ENCODE peak calls at places on chromosomes 1 and 21, in four cellular contexts. One of them, this sample, is unnamed.

GRCh38 chr1:35894183-35894582 is 11.2 kb downstream of the AGO1 start:
- DNase-seq in K562: peak
- DNase-seq in HepG2: no peak
- DNase-seq in Panc1: no peak
- DNase-seq in this sample: no peak

GRCh38 chr21:36783612-36784383 is 84.9 kb downstream of the SIM2 start:
- DNase-seq in K562: no peak
- DNase-seq in Panc1: no peak
- DNase-seq in HepG2: peak
- DNase-seq in this sample: peak

GRCh38 chr21:45844181-45844580 is 137.4 kb upstream of the COL6A1 start:
- DNase-seq in HepG2: no peak
- DNase-seq in K562: no peak
- DNase-seq in Panc1: no peak
- DNase-seq in this sample: no peak

GRCh38 chr1:30524840-30525617 is 198.4 kb downstream of the MATN1 start:
- DNase-seq in K562: no peak
- DNase-seq in Panc1: no peak
- DNase-seq in HepG2: no peak
- DNase-seq in this sample: no peak

GRCh38 chr1:7455796-7456568 is 315.1 kb upstream of the VAMP3 start:
- DNase-seq in HepG2: no peak
- DNase-seq in Panc1: no peak
- DNase-seq in K562: no peak
- DNase-seq in this sample: no peak

GRCh38 chr1:29344336-29344735 is 108.0 kb downstream of the PTPRU start:
- DNase-seq in HepG2: no peak
- DNase-seq in Panc1: no peak
- DNase-seq in K562: no peak
- DNase-seq in this sample: no peak

GRCh38 chr21:41967708-41968107 is 13.9 kb upstream of the C2CD2 start:
- DNase-seq in Panc1: no peak
- DNase-seq in HepG2: no peak
- DNase-seq in K562: no peak
- DNase-seq in this sample: no peak

GRCh38 chr1:17745564-17745955 is 9.6 kb upstream of the ACTL8 start:
- DNase-seq in K562: no peak
- DNase-seq in HepG2: no peak
- DNase-seq in Panc1: no peak
- DNase-seq in this sample: no peak

GRCh38 chr1:48077860-48078259 is 80.7 kb upstream of the TRABD2B start:
- DNase-seq in HepG2: no peak
- DNase-seq in Panc1: no peak
- DNase-seq in K562: no peak
- DNase-seq in this sample: no peak

GRCh38 chr1:48080343-48081255 is 83.4 kb upstream of the TRABD2B start:
- DNase-seq in HepG2: no peak
- DNase-seq in Panc1: no peak
- DNase-seq in K562: no peak
- DNase-seq in this sample: no peak

GRCh38 chr1:48084826-48085225 is 87.6 kb upstream of the TRABD2B start:
- DNase-seq in Panc1: no peak
- DNase-seq in HepG2: no peak
- DNase-seq in K562: no peak
- DNase-seq in this sample: no peak

GRCh38 chr1:48079096-48079495 is 81.9 kb upstream of the TRABD2B start:
- DNase-seq in Panc1: no peak
- DNase-seq in HepG2: no peak
- DNase-seq in K562: no peak
- DNase-seq in this sample: no peak

GRCh38 chr1:48082271-48082925 is 85.2 kb upstream of the TRABD2B start:
- DNase-seq in HepG2: no peak
- DNase-seq in K562: no peak
- DNase-seq in Panc1: no peak
- DNase-seq in this sample: no peak
- TF ChIP-seq TCF7L2 in HepG2: no peak
- TF ChIP-seq TCF7L2 in K562: no peak
- TF ChIP-seq TCF7L2 in Panc1: no peak
- TF ChIP-seq TCF7L2 in this sample: no peak

GRCh38 chr1:88801575-88802208 is 89.7 kb downstream of the GTF2B start:
- DNase-seq in K562: no peak
- DNase-seq in Panc1: no peak
- DNase-seq in HepG2: no peak
- DNase-seq in this sample: no peak
- TF ChIP-seq TCF7L2 in K562: no peak
- TF ChIP-seq TCF7L2 in Panc1: no peak
- TF ChIP-seq TCF7L2 in HepG2: no peak
- TF ChIP-seq TCF7L2 in this sample: no peak

DNA sequence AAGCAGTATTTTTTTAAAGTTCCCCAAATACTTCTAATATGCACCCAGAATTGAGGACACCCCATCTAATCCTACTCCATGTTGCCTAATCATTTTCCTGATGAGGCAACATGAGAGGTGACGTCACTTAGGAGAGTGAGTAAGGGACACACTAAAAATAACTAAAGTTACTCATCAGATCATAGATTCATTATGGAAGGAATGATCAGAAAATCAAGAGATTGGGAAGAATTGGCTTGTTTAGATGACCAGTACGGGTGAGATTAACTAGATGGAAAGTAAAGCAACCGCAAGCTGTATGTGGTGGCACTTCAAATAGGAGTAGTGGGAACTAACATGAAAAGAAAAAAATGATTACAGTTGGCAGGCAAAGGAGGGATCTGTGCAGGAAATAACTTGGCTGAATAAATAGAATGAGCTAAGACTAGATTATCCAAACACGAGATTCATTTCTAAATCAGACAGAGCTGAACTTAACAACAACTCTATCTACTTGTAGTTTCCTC is 61.4 kb upstream of the CXADR start:
- DNase-seq in K562: no peak
- DNase-seq in Panc1: no peak
- DNase-seq in HepG2: peak
- DNase-seq in this sample: no peak
- TF ChIP-seq TCF7L2 in K562: no peak
- TF ChIP-seq TCF7L2 in Panc1: no peak
- TF ChIP-seq TCF7L2 in HepG2: no peak
- TF ChIP-seq TCF7L2 in this sample: no peak

DNA sequence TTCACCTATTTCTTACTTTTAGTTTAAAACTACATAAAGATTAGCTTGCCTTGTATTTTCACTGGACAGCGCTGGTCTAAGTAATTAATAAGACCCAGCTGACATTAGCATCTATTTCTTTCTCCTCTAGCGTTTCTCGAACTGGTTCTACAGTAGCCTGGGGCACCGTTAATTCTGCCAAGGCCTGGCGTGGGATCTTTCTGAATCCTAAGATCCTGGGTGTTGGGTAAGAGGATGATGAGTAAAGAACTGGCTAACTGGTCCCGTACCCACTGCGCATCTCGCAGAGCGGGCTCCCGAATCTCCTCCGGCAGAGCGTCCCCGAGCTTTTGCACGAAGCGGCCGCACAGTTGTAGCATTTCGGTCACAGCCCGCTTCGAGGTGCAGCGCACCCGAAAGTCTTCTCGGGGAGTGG is 309 bp downstream of the NSL1 start:
- DNase-seq in Panc1: no peak
- DNase-seq in K562: no peak
- DNase-seq in HepG2: no peak
- DNase-seq in this sample: no peak
- TF ChIP-seq TCF7L2 in Panc1: no peak
- TF ChIP-seq TCF7L2 in K562: no peak
- TF ChIP-seq TCF7L2 in HepG2: no peak
- TF ChIP-seq TCF7L2 in this sample: no peak

DNA sequence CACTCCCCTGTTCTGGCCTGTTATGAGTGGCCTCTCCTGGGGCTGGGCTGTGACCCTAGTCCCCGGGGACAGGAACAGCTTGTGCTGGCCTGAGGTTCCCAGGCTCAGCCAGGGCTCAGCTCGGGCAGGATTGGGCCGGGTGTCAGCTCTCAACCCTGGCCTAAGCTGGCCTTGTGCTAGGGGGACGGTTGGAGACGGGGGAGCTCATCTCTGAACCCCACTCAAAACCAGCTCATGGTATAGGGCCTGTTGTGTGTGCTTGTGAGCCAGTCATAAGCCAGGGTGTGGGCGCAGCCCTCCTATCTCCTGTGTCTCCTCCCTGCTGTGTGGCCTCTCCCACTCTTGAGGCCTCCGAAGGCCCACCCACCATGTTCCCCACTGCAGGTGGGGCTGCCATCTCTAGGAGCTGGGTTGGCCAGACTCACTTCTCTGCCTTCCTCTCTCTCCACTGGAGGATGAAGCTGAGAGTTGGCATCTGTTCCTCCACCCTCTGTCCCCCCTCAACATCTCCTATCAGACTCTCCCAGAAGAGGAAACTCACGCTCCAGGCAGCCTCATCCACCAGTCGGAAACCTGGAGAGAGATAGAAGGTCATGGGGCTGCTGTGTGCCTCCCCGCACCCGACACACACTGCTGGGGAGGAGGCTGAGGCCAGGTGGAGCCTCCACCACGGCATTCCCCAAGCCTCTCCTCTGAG is 1.3 kb downstream of the PEAR1 start:
- DNase-seq in HepG2: no peak
- DNase-seq in Panc1: no peak
- DNase-seq in K562: peak
- DNase-seq in this sample: no peak
- TF ChIP-seq TCF7L2 in HepG2: no peak
- TF ChIP-seq TCF7L2 in Panc1: no peak
- TF ChIP-seq TCF7L2 in K562: no peak
- TF ChIP-seq TCF7L2 in this sample: no peak

GRCh38 chr1:200042119-200042436 is 14.6 kb downstream of the NR5A2 start:
- DNase-seq in HepG2: no peak
- DNase-seq in K562: no peak
- DNase-seq in Panc1: no peak
- DNase-seq in this sample: no peak

GRCh38 chr1:200043330-200043668 is 15.8 kb downstream of the NR5A2 start:
- DNase-seq in Panc1: no peak
- DNase-seq in HepG2: no peak
- DNase-seq in K562: no peak
- DNase-seq in this sample: no peak

GRCh38 chr1:200041337-200042118 is 14.0 kb downstream of the NR5A2 start:
- DNase-seq in Panc1: no peak
- DNase-seq in HepG2: no peak
- DNase-seq in K562: no peak
- DNase-seq in this sample: no peak

GRCh38 chr1:200040516-200041138 is 13.1 kb downstream of the NR5A2 start:
- DNase-seq in K562: no peak
- DNase-seq in HepG2: peak
- DNase-seq in Panc1: no peak
- DNase-seq in this sample: no peak

GRCh38 chr1:200042437-200043329 is 15.2 kb downstream of the NR5A2 start:
- DNase-seq in Panc1: no peak
- DNase-seq in HepG2: no peak
- DNase-seq in K562: no peak
- DNase-seq in this sample: no peak
- TF ChIP-seq TCF7L2 in Panc1: no peak
- TF ChIP-seq TCF7L2 in HepG2: no peak
- TF ChIP-seq TCF7L2 in K562: no peak
- TF ChIP-seq TCF7L2 in this sample: no peak

DNA sequence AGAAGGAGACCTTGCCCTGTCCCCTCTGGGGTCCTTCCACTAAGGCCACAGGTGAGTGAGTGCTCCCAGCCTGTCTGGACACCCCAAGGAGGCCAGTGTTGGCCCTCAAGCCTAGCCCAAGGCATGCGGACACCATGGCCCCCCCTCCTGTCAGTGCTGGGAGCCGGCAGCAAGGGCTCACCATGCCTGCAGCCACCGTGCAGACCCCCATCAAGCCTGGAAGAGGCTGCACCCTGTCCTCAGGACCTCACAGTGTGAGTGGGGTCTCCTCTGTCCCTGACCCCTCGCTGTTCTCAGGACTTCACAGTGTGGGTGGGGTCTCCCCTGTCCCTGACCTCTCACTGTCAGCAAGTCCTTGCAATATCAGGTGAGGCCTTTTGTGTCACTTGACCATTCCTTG is 33.2 kb upstream of the PRSS38 start:
- DNase-seq in HepG2: no peak
- DNase-seq in K562: no peak
- DNase-seq in Panc1: no peak
- DNase-seq in this sample: no peak
- TF ChIP-seq TCF7L2 in HepG2: no peak
- TF ChIP-seq TCF7L2 in K562: no peak
- TF ChIP-seq TCF7L2 in Panc1: no peak
- TF ChIP-seq TCF7L2 in this sample: no peak

GRCh38 chr1:12276225-12276624 is 46.4 kb downstream of the VPS13D start:
- DNase-seq in Panc1: no peak
- DNase-seq in K562: peak
- DNase-seq in HepG2: peak
- DNase-seq in this sample: no peak

GRCh38 chr1:12271033-12271432 is 41.2 kb downstream of the VPS13D start:
- DNase-seq in HepG2: no peak
- DNase-seq in Panc1: no peak
- DNase-seq in K562: no peak
- DNase-seq in this sample: no peak

GRCh38 chr1:12272770-12273169 is 42.9 kb downstream of the VPS13D start:
- DNase-seq in HepG2: no peak
- DNase-seq in Panc1: no peak
- DNase-seq in K562: no peak
- DNase-seq in this sample: no peak

GRCh38 chr1:12278998-12279397 is 49.2 kb downstream of the VPS13D start:
- DNase-seq in Panc1: no peak
- DNase-seq in K562: no peak
- DNase-seq in HepG2: no peak
- DNase-seq in this sample: no peak

DNA sequence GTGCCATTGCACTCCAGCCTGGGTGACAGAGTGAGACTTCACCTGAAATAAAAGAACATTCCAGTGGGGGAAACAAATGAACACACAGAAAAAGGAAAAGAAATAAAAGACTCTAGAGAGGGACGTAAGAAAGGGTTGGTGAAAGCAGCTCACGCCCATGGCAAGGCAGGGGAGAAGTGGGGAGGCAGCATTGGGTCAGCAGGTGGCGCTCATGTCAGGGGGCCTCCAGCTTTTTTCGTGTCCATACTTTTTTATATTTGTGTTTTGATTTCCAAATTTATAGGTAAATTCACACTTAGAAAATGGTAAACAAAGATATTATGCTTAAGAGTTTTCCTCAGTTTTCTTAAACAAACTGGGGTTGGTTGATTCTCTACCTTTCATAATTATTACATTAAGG is 45.5 kb downstream of the VPS13D start:
- DNase-seq in Panc1: no peak
- DNase-seq in K562: peak
- DNase-seq in HepG2: peak
- DNase-seq in this sample: no peak
- TF ChIP-seq TCF7L2 in Panc1: no peak
- TF ChIP-seq TCF7L2 in K562: no peak
- TF ChIP-seq TCF7L2 in HepG2: no peak
- TF ChIP-seq TCF7L2 in this sample: no peak

DNA sequence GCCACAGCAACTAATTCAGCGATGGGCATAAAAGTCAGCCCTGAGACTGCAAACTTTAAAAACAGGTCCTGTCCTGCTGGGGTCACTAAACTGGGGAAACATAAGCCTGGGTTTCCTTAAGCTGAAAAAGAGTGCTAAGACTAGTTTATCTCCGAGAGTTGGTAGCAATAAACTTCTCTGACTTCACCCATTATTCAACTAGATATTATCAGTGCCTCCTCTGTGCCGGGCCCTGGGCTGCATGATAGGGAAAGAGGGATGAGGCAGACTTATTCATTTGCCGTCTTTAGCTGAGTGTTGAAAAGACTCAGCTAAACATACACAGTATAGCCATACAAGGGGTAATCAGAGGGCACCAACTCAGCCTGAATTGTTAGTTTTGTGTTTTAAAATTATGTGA is 33.0 kb downstream of the AK2 start:
- DNase-seq in K562: no peak
- DNase-seq in Panc1: no peak
- DNase-seq in HepG2: no peak
- DNase-seq in this sample: no peak
- TF ChIP-seq TCF7L2 in K562: no peak
- TF ChIP-seq TCF7L2 in Panc1: no peak
- TF ChIP-seq TCF7L2 in HepG2: no peak
- TF ChIP-seq TCF7L2 in this sample: no peak

This sample was measured in HCT116.